ENCODE peak calls at places on chromosomes 4 and X, in four cellular contexts. W, Y, E and T are unnamed samples.

GRCh38 chr4:98919996-98920395 is 8.9 kb downstream of the EIF4E start:
- DNase-seq in Y (no peak), E (no peak), W (no peak), T (no peak)

GRCh38 chr4:37845201-37845600 is 18.7 kb downstream of the PGM2 start:
- DNase-seq in E (no peak), W (no peak), Y (no peak), T (no peak)

GRCh38 chr4:86640469-86640868 is 46.4 kb downstream of the PTPN13 start:
- DNase-seq in E (no peak), Y (no peak), W (no peak), T (no peak)

GRCh38 chr4:101651778-101652177 is 138.8 kb upstream of the BANK1 start:
- DNase-seq in E (no peak), Y (no peak), W (no peak), T (no peak)

GRCh38 chr4:183860726-183861125 is 44.4 kb upstream of the STOX2 start:
- DNase-seq in W (no peak), Y (no peak), E (no peak), T (no peak)

GRCh38 chrX:86016189-86016588 is 31.2 kb downstream of the CHM start:
- DNase-seq in Y (no peak), W (no peak), E (no peak), T (no peak)

GRCh38 chrX:85018471-85018870 is 14.8 kb downstream of the APOOL start:
- DNase-seq in E (no peak), W (no peak), Y (no peak), T (no peak)

GRCh38 chrX:140141444-140142029 is 176.2 kb upstream of the CXorf66 start:
- DNase-seq in W (peak), E (peak), Y (peak), T (peak)

GRCh38 chr4:6112606-6113290 is 87.6 kb downstream of the JAKMIP1 start:
- DNase-seq in W (no peak), E (no peak), Y (no peak), T (no peak)

GRCh38 chr4:5399790-5400421 is 308.5 kb downstream of the EVC2 start:
- DNase-seq in E (peak), Y (peak), W (peak), T (no peak)

GRCh38 chrX:38882894-38883620 is 81.8 kb downstream of the MID1IP1 start:
- DNase-seq in W (no peak), E (no peak), Y (no peak), T (no peak)

GRCh38 chr4:188603646-188604045 is 464.4 kb downstream of the TRIML1 start:
- DNase-seq in E (no peak), W (no peak), Y (no peak), T (no peak)

GRCh38 chr4:184934961-184935360 is 83.3 kb upstream of the HELT start:
- DNase-seq in Y (peak), E (no peak), W (no peak), T (no peak)

GRCh38 chr4:4328206-4328605 is 38.2 kb downstream of the ZBTB49 start:
- DNase-seq in E (no peak), W (no peak), Y (no peak), T (no peak)

GRCh38 chr4:4326136-4326535 is 36.1 kb downstream of the ZBTB49 start:
- DNase-seq in W (no peak), E (no peak), Y (no peak), T (no peak)

GRCh38 chr4:4327652-4328121 is 37.6 kb downstream of the ZBTB49 start:
- DNase-seq in Y (peak), E (peak), W (peak), T (no peak)

GRCh38 chr4:4323705-4324534 is 33.9 kb downstream of the ZBTB49 start:
- DNase-seq in E (no peak), Y (no peak), W (no peak), T (no peak)

GRCh38 chr4:4325321-4325720 is 35.3 kb downstream of the ZBTB49 start:
- DNase-seq in Y (no peak), W (no peak), E (peak), T (no peak)
- TF ChIP-seq SUZ12 in Y (no peak), W (no peak), E (no peak), T (no peak)

GRCh38 chrX:120769576-120770341 is 105.9 kb downstream of the CT47B1 start:
- DNase-seq in E (peak), Y (no peak), W (no peak), T (no peak)
- TF ChIP-seq SUZ12 in E (no peak), Y (no peak), W (no peak), T (no peak)

DNA sequence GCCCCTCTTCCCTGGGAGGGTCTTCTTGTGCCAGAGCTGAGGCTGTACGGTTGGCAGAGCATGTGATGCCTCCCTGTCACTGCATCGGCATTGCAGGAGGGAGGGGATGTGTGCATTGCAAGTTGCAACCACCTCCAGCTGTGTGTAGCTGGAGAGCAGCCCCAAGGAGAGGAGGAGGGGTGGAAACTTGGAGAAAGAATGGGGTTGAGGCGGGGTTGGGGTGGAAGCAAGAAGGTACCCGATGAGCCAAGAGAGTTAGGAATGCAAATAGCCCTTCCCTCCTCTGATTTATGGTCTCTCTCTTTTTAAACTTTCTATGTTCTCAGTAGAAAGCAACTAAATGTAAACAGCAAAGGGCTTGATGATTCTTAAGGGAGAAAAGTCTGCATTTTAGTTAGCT is 48.1 kb upstream of the MND1 start:
- DNase-seq in E (no peak), W (no peak), Y (no peak), T (no peak)
- TF ChIP-seq SUZ12 in E (no peak), W (no peak), Y (no peak), T (no peak)

DNA sequence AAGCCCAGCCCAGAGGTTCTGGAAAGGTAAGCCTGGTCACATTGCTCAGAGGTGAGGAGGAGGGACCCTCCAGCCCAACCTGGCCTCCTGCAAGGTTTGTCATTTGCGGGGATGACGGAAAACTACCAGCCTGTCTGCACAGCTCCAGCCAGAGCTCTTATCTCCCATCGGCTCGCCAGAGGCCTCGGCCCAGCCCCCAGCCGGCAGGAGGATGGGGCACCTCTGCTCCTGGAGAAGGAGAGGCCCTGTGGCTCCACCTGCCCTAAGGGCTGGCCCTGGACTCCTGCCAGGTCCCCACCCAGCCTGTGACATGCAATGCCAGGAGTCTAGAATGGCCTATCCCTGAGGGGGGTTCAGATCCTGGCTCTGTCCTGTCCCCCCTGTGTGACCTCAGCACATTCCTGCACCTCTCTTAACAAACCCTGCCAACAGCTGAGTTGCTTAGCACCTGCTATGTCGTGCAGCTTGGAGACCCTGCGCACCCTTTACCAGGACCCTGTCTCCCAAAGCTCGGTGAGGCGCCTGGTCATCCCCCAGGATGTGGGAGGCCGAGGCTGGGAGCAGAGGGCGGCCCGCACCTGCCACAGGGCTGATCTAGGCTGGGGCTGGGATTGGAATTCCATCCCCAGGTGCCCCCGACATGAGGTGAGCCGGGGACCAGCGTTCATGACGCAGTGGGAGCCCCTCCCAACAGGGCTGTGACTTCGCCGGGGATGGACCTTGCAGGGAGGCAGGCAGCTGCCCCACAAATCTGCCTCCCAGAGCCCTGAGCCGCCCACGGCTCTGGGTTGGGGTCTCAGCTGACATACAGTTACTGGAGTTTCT is 14.4 kb downstream of the ADRA2C start:
- DNase-seq in E (peak), W (peak), Y (no peak), T (no peak)
- TF ChIP-seq SUZ12 in E (no peak), W (no peak), Y (no peak), T (no peak)

GRCh38 chr4:173958445-173958844 is 325.0 kb downstream of the FBXO8 start:
- DNase-seq in E (no peak), W (no peak), Y (no peak), T (no peak)
- TF ChIP-seq SUZ12 in E (no peak), W (no peak), Y (no peak), T (no peak)